ENCODE peak calls at places on chromosome 1, in ten cellular contexts. X is pancreas; K is body of pancreas; S is brain microvascular endothelial cell; B is A549; I is adrenal gland; E is naive thymus-derived CD4-positive, alpha-beta T cell; O is breast epithelium; P is heart left ventricle; C is uterus. V is an unnamed sample.
A peak's percentile ranks its signal among the peaks of the same experiment; 100 is the strongest.

GRCh38 chr1:216310776-216311175 is 112.5 kb downstream of the USH2A start:
- DNase-seq in X (no peak), K (no peak), S (peak; percentile 58), B (no peak), I (peak; percentile 16), E (no peak), O (no peak), P (no peak), C (no peak), V (peak; percentile 89)

GRCh38 chr1:162878000-162878596 is 17.1 kb upstream of the CCDC190 start:
- DNase-seq in X (no peak), K (peak; percentile 52), S (peak; percentile 90), B (no peak), I (peak; percentile 46), E (no peak), O (peak; percentile 25), P (peak; percentile 47), C (peak; percentile 30), V (peak; percentile 82)

GRCh38 chr1:57403201-57403600 is 20.7 kb downstream of the DAB1 start:
- DNase-seq in X (no peak), K (no peak), S (no peak), B (no peak), I (no peak), E (no peak), O (no peak), P (no peak), C (no peak), V (no peak)

GRCh38 chr1:172417552-172417951 is 2.9 kb upstream of the C1orf105 start:
- DNase-seq in X (no peak), K (no peak), S (no peak), B (no peak), I (no peak), E (no peak), O (no peak), P (no peak), C (no peak), V (no peak)

GRCh38 chr1:43908858-43909257 is 24.7 kb upstream of the ARTN start:
- DNase-seq in X (no peak), K (no peak), S (no peak), B (no peak), I (no peak), E (no peak), O (no peak), P (no peak), C (no peak), V (no peak)

GRCh38 chr1:185373813-185374524 is 56.9 kb upstream of the IVNS1ABP start:
- DNase-seq in X (no peak), K (no peak), S (peak; percentile 48), B (no peak), I (peak; percentile 31), E (no peak), O (no peak), P (no peak), C (no peak), V (no peak)

GRCh38 chr1:111707906-111708305 is 31.3 kb downstream of the INKA2 start:
- DNase-seq in X (no peak), K (no peak), S (peak; percentile 57), B (no peak), I (no peak), E (no peak), O (no peak), P (no peak), C (no peak), V (no peak)

GRCh38 chr1:231053493-231054162 is 13.6 kb upstream of the FAM89A start:
- DNase-seq in X (no peak), K (peak; percentile 85), S (peak; percentile 78), B (no peak), I (peak; percentile 81), E (no peak), O (no peak), P (peak; percentile 53), C (peak; percentile 20), V (peak; percentile 42)

GRCh38 chr1:203378529-203379271 is 27.8 kb upstream of the FMOD start:
- DNase-seq in X (no peak), K (no peak), S (no peak), B (no peak), I (no peak), E (no peak), O (no peak), P (no peak), C (peak; percentile 50), V (no peak)

GRCh38 chr1:203381151-203381751 is 30.3 kb upstream of the FMOD start:
- DNase-seq in X (no peak), K (no peak), S (no peak), B (no peak), I (no peak), E (no peak), O (no peak), P (no peak), C (no peak), V (no peak)

GRCh38 chr1:203379831-203380230 is 28.9 kb upstream of the FMOD start:
- DNase-seq in X (no peak), K (no peak), S (no peak), B (no peak), I (no peak), E (no peak), O (no peak), P (no peak), C (peak; percentile 52), V (no peak)

GRCh38 chr1:203380395-203381150 is 29.7 kb upstream of the FMOD start:
- DNase-seq in X (no peak), K (no peak), S (no peak), B (no peak), I (no peak), E (no peak), O (no peak), P (no peak), C (no peak), V (no peak)
- H3K4me3 ChIP-seq in X (no peak overlapping the region), K (no peak overlapping the region), S (no peak overlapping the region), B (no peak overlapping the region), I (no peak overlapping the region), E (no peak overlapping the region), O (no peak overlapping the region), P (no peak overlapping the region), C (no peak overlapping the region), V (no peak overlapping the region)

DNA sequence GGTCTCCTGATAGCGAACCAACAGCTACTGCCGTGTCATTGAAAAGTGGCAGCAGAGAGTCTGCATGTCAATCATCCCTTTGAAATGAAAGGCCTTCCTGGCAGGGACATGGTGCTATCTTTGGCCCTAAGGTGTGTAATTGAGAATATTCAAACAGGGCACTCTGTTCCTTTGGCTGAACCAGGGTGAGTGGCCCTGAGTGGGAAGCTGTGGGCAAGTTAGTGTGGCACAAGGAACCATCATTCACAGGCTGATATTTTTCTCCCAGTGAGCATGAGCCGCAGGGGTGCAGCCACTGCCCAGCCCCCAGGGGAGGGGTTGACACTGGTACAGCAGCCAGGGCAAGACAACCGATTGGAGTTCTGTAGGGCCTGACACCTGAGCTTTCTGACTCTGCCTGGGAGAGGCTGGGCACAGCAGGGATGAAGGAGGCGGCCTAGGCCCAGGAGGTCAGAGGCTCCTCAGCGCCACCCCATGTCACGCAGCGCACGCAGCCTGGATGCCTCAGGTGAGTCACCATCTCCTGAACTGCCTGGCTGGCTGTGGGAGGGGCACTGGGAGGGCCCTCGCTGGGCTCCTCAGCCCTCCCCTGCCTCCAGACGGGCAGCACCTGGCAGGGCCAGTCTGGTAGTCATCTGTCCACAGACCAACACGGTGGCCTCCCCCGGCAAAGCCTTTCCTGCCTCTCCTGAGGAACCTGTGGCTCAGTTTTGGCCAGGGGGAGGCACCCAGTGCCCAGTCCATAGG is 13.2 kb downstream of the QSOX1 start:
- DNase-seq in X (peak; percentile 88), K (peak; percentile 96), S (no peak), B (peak; percentile 84), I (peak; percentile 86), E (no peak), O (peak; percentile 81), P (no peak), C (no peak), V (no peak)
- H3K27ac ChIP-seq in X (peak overlapping the region; percentile 86), K (peak overlapping the region; percentile 81), S (no peak overlapping the region), B (peak overlapping the region; percentile 75), I (peak overlapping the region; percentile 83), E (no peak overlapping the region), O (peak overlapping the region; percentile 89), P (peak overlapping the region; percentile 66), C (peak overlapping the region; percentile 18), V (no peak overlapping the region)

DNA sequence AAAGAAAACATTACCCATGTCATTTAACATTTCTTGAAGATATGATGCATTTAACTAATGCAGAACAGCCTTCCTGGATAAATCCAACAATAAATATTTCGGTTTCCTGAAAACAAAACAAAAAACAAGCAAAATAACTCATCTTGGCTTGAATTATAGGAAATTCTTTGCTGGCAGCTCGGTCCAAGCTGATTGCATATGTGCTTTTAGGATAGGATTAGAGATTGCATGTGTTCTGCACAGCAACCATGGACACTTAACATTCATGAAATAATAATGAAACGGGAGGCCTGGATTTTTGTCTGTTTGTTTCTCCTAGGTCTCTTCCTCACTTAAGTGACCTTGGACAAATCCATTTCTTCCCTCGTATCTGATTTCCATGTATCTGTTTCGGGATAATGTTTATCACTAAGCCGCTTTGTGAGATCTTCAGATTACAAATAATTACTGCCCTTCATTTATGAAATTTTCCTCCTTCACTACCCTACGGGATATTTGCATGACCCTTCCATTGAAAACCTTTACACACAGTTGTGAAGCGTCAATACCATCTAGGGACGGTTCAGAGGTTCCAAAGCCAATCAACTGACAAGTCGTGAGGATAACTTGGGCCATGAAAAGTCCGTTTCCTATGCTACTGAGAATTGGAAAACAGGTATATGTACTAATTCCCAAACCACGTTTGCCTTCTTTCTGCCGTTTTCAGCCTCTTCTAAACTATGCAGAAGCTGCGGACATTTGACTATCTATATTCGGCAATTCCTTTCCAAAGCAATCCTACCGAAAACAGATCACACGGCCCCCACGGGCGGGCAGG is 1.3 kb upstream of the H3-3A start:
- DNase-seq in X (no peak), K (no peak), S (no peak), B (peak; percentile 25), I (no peak), E (no peak), O (no peak), P (no peak), C (no peak), V (no peak)
- H3K4me3 ChIP-seq in X (peak overlapping the region; percentile 81), K (peak overlapping the region; percentile 44), S (peak overlapping the region; percentile 69), B (peak overlapping the region; percentile 76), I (peak overlapping the region; percentile 56), E (peak overlapping the region; percentile 53), O (peak overlapping the region; percentile 95), P (peak overlapping the region; percentile 86), C (peak overlapping the region; percentile 86), V (peak overlapping the region; percentile 96)

GRCh38 chr1:206909883-206910318 is 11.8 kb downstream of the FCMR start:
- DNase-seq in X (no peak), K (peak; percentile 34), S (no peak), B (no peak), I (no peak), E (no peak), O (no peak), P (no peak), C (no peak), V (no peak)

GRCh38 chr1:206907304-206907991 is 10.2 kb downstream of the IL24 start:
- DNase-seq in X (peak; percentile 62), K (no peak), S (no peak), B (peak; percentile 34), I (no peak), E (no peak), O (no peak), P (no peak), C (no peak), V (no peak)

GRCh38 chr1:206911064-206911663 is 10.6 kb downstream of the FCMR start:
- DNase-seq in X (no peak), K (peak; percentile 59), S (peak; percentile 60), B (peak; percentile 85), I (peak; percentile 44), E (peak; percentile 58), O (no peak), P (no peak), C (no peak), V (no peak)

GRCh38 chr1:206908038-206908437 is 10.8 kb downstream of the IL24 start:
- DNase-seq in X (no peak), K (no peak), S (no peak), B (no peak), I (no peak), E (no peak), O (no peak), P (no peak), C (no peak), V (no peak)

GRCh38 chr1:206909167-206909882 is 12.1 kb downstream of the IL24 start:
- DNase-seq in X (peak; percentile 93), K (peak; percentile 94), S (no peak), B (peak; percentile 73), I (peak; percentile 38), E (peak; percentile 67), O (peak; percentile 94), P (peak; percentile 27), C (peak; percentile 39), V (no peak)
- H3K27ac ChIP-seq in X (peak overlapping the region; percentile 83), K (peak overlapping the region; percentile 89), S (no peak overlapping the region), B (peak overlapping the region; percentile 84), I (no peak overlapping the region), E (peak overlapping the region; percentile 75), O (peak overlapping the region; percentile 90), P (no peak overlapping the region), C (no peak overlapping the region), V (no peak overlapping the region)